ENCODE peak calls at places on chromosomes 7 and 10, in four cellular contexts. One of them, this sample, is unnamed.

GRCh38 chr10:86652361-86653202 is 1.8 kb upstream of the OPN4 start:
- DNase-seq in NCI-H2081 treated with DMSO at 0.1 percent for 48 hours: peak; percentile 88
- DNase-seq in amniotic stem cell: no peak
- DNase-seq in IMR-90: peak; percentile 21
- DNase-seq in this sample: no peak

GRCh38 chr10:122505885-122506284 is 44.5 kb downstream of the HTRA1 start:
- DNase-seq in NCI-H2081 treated with DMSO at 0.1 percent for 48 hours: no peak
- DNase-seq in amniotic stem cell: no peak
- DNase-seq in IMR-90: no peak
- DNase-seq in this sample: no peak

GRCh38 chr10:87504307-87504666 is 406 bp upstream of the MINPP1 start:
- DNase-seq in NCI-H2081 treated with DMSO at 0.1 percent for 48 hours: no peak
- DNase-seq in amniotic stem cell: no peak
- DNase-seq in IMR-90: no peak
- DNase-seq in this sample: no peak

GRCh38 chr7:1950623-1951523 is 280.8 kb downstream of the ELFN1 start:
- DNase-seq in NCI-H2081 treated with DMSO at 0.1 percent for 48 hours: no peak
- DNase-seq in amniotic stem cell: no peak
- DNase-seq in IMR-90: peak; percentile 3
- DNase-seq in this sample: no peak

GRCh38 chr10:129756912-129757861 is 206.9 kb downstream of the EBF3 start:
- DNase-seq in NCI-H2081 treated with DMSO at 0.1 percent for 48 hours: no peak
- DNase-seq in amniotic stem cell: no peak
- DNase-seq in IMR-90: no peak
- DNase-seq in this sample: no peak

GRCh38 chr7:1055084-1055450 is 10.7 kb downstream of the GPR146 start:
- DNase-seq in NCI-H2081 treated with DMSO at 0.1 percent for 48 hours: no peak
- DNase-seq in amniotic stem cell: no peak
- DNase-seq in IMR-90: peak; percentile 26
- DNase-seq in this sample: no peak

GRCh38 chr7:16114633-16115032 is 306.7 kb downstream of the CRPPA start:
- DNase-seq in NCI-H2081 treated with DMSO at 0.1 percent for 48 hours: no peak
- DNase-seq in amniotic stem cell: no peak
- DNase-seq in IMR-90: peak; percentile 59
- DNase-seq in this sample: peak; percentile 63

GRCh38 chr10:124742418-124743187 is 1.6 kb downstream of the FAM53B start:
- DNase-seq in NCI-H2081 treated with DMSO at 0.1 percent for 48 hours: no peak
- DNase-seq in amniotic stem cell: no peak
- DNase-seq in IMR-90: no peak
- DNase-seq in this sample: peak; percentile 45

GRCh38 chr7:149300751-149301150 is 38.8 kb downstream of the ZNF783 start:
- DNase-seq in NCI-H2081 treated with DMSO at 0.1 percent for 48 hours: no peak
- DNase-seq in amniotic stem cell: no peak
- DNase-seq in IMR-90: no peak
- DNase-seq in this sample: no peak

GRCh38 chr10:119803264-119803663 is 69.4 kb downstream of the MCMBP start:
- DNase-seq in NCI-H2081 treated with DMSO at 0.1 percent for 48 hours: no peak
- DNase-seq in amniotic stem cell: peak; percentile 25
- DNase-seq in IMR-90: peak; percentile 73
- DNase-seq in this sample: peak; percentile 67

GRCh38 chr10:61655335-61655851 is 7.3 kb upstream of the CABCOCO1 start:
- DNase-seq in NCI-H2081 treated with DMSO at 0.1 percent for 48 hours: no peak
- DNase-seq in amniotic stem cell: no peak
- DNase-seq in IMR-90: peak; percentile 63
- DNase-seq in this sample: peak; percentile 29

GRCh38 chr10:125823663-125824251 is 411 bp downstream of the BCCIP start:
- DNase-seq in NCI-H2081 treated with DMSO at 0.1 percent for 48 hours: no peak
- DNase-seq in amniotic stem cell: no peak
- DNase-seq in IMR-90: peak; percentile 1
- DNase-seq in this sample: no peak

GRCh38 chr10:47364911-47365310 is 16.7 kb downstream of the RBP3 start:
- DNase-seq in NCI-H2081 treated with DMSO at 0.1 percent for 48 hours: no peak
- DNase-seq in amniotic stem cell: no peak
- DNase-seq in IMR-90: no peak
- DNase-seq in this sample: no peak

GRCh38 chr7:149125864-149126661 is at the start of gene ZNF425:
- DNase-seq in NCI-H2081 treated with DMSO at 0.1 percent for 48 hours: peak; percentile 27
- DNase-seq in amniotic stem cell: peak; percentile 82
- DNase-seq in IMR-90: peak; percentile 86
- DNase-seq in this sample: peak; percentile 87

GRCh38 chr7:96596120-96596826 is 113.4 kb downstream of the SEM1 start:
- DNase-seq in NCI-H2081 treated with DMSO at 0.1 percent for 48 hours: peak; percentile 100
- DNase-seq in amniotic stem cell: no peak
- DNase-seq in IMR-90: no peak
- DNase-seq in this sample: peak; percentile 14

GRCh38 chr7:153245809-153246208 is 486.3 kb downstream of the ACTR3B start:
- DNase-seq in NCI-H2081 treated with DMSO at 0.1 percent for 48 hours: no peak
- DNase-seq in amniotic stem cell: no peak
- DNase-seq in IMR-90: no peak
- DNase-seq in this sample: no peak

GRCh38 chr7:46383605-46384004 is 462.5 kb upstream of the IGFBP3 start:
- DNase-seq in NCI-H2081 treated with DMSO at 0.1 percent for 48 hours: no peak
- DNase-seq in amniotic stem cell: no peak
- DNase-seq in IMR-90: peak; percentile 58
- DNase-seq in this sample: peak; percentile 88

This sample was measured in HCEC 1CT.